ENCODE peak calls at places on chromosome 5, in ten cellular contexts. One of them, this sample, is unnamed.
A peak's percentile ranks its signal among the peaks of the same experiment; 100 is the strongest.

GRCh38 chr5:154271936-154272514 is 81.5 kb downstream of the GALNT10 start:
- DNase-seq in CD4-positive, alpha-beta memory T cell: no peak
- DNase-seq in upper lobe of right lung: no peak
- DNase-seq in HepG2: no peak
- DNase-seq in cardiac muscle cell: no peak
- DNase-seq in GM12878: no peak
- DNase-seq in GM23338: no peak
- DNase-seq in heart right ventricle: no peak
- DNase-seq in A673: no peak
- DNase-seq in adrenal gland: no peak
- DNase-seq in this sample: no peak

GRCh38 chr5:180126716-180127681 is 55.4 kb upstream of the RNF130 start:
- DNase-seq in CD4-positive, alpha-beta memory T cell: peak; percentile 19
- DNase-seq in upper lobe of right lung: peak; percentile 72
- DNase-seq in HepG2: no peak
- DNase-seq in cardiac muscle cell: peak; percentile 24
- DNase-seq in GM12878: no peak
- DNase-seq in GM23338: peak; percentile 57
- DNase-seq in heart right ventricle: peak; percentile 42
- DNase-seq in A673: peak; percentile 10
- DNase-seq in adrenal gland: peak; percentile 46
- DNase-seq in this sample: no peak

GRCh38 chr5:55223219-55223987 is 3.7 kb downstream of the MCIDAS start:
- DNase-seq in CD4-positive, alpha-beta memory T cell: no peak
- DNase-seq in upper lobe of right lung: no peak
- DNase-seq in HepG2: no peak
- DNase-seq in cardiac muscle cell: peak; percentile 56
- DNase-seq in GM12878: no peak
- DNase-seq in GM23338: peak; percentile 68
- DNase-seq in heart right ventricle: no peak
- DNase-seq in A673: no peak
- DNase-seq in adrenal gland: no peak
- DNase-seq in this sample: no peak

GRCh38 chr5:24208540-24209141 is 436.1 kb downstream of the CDH10 start:
- DNase-seq in CD4-positive, alpha-beta memory T cell: no peak
- DNase-seq in upper lobe of right lung: no peak
- DNase-seq in HepG2: no peak
- DNase-seq in cardiac muscle cell: no peak
- DNase-seq in GM12878: no peak
- DNase-seq in GM23338: peak; percentile 63
- DNase-seq in heart right ventricle: no peak
- DNase-seq in A673: peak; percentile 60
- DNase-seq in adrenal gland: no peak
- DNase-seq in this sample: no peak

GRCh38 chr5:160315968-160316367 is 3.6 kb upstream of the CCNJL start:
- DNase-seq in CD4-positive, alpha-beta memory T cell: no peak
- DNase-seq in upper lobe of right lung: no peak
- DNase-seq in HepG2: peak; percentile 85
- DNase-seq in cardiac muscle cell: no peak
- DNase-seq in GM12878: no peak
- DNase-seq in GM23338: no peak
- DNase-seq in heart right ventricle: no peak
- DNase-seq in A673: peak; percentile 5
- DNase-seq in adrenal gland: no peak
- DNase-seq in this sample: no peak

GRCh38 chr5:132489051-132489770 is 1.4 kb downstream of the IRF1 start:
- DNase-seq in CD4-positive, alpha-beta memory T cell: peak; percentile 24
- DNase-seq in upper lobe of right lung: peak; percentile 60
- DNase-seq in HepG2: no peak
- DNase-seq in cardiac muscle cell: no peak
- DNase-seq in GM12878: no peak
- DNase-seq in GM23338: no peak
- DNase-seq in heart right ventricle: no peak
- DNase-seq in A673: no peak
- DNase-seq in adrenal gland: peak; percentile 52
- DNase-seq in this sample: no peak

GRCh38 chr5:17807069-17807468 is 172.8 kb downstream of the TAF11L14 start:
- DNase-seq in CD4-positive, alpha-beta memory T cell: no peak
- DNase-seq in upper lobe of right lung: no peak
- DNase-seq in HepG2: no peak
- DNase-seq in cardiac muscle cell: no peak
- DNase-seq in GM12878: no peak
- DNase-seq in GM23338: no peak
- DNase-seq in heart right ventricle: no peak
- DNase-seq in A673: no peak
- DNase-seq in adrenal gland: no peak
- DNase-seq in this sample: no peak

GRCh38 chr5:110371725-110372041 is 354.8 kb downstream of the TMEM232 start:
- DNase-seq in CD4-positive, alpha-beta memory T cell: no peak
- DNase-seq in upper lobe of right lung: no peak
- DNase-seq in HepG2: no peak
- DNase-seq in cardiac muscle cell: no peak
- DNase-seq in GM12878: peak; percentile 20
- DNase-seq in GM23338: no peak
- DNase-seq in heart right ventricle: no peak
- DNase-seq in A673: no peak
- DNase-seq in adrenal gland: no peak
- DNase-seq in this sample: no peak

GRCh38 chr5:177607452-177608192 is 7.7 kb downstream of the B4GALT7 start:
- DNase-seq in CD4-positive, alpha-beta memory T cell: peak; percentile 55
- DNase-seq in upper lobe of right lung: peak; percentile 85
- DNase-seq in HepG2: peak; percentile 58
- DNase-seq in cardiac muscle cell: peak; percentile 91
- DNase-seq in GM12878: no peak
- DNase-seq in GM23338: peak; percentile 93
- DNase-seq in heart right ventricle: peak; percentile 71
- DNase-seq in A673: peak; percentile 75
- DNase-seq in adrenal gland: peak; percentile 94
- DNase-seq in this sample: peak; percentile 91

GRCh38 chr5:92980491-92980890 is 600.5 kb downstream of the NR2F1-AS1 start:
- DNase-seq in CD4-positive, alpha-beta memory T cell: no peak
- DNase-seq in upper lobe of right lung: no peak
- DNase-seq in HepG2: no peak
- DNase-seq in cardiac muscle cell: no peak
- DNase-seq in GM12878: no peak
- DNase-seq in GM23338: no peak
- DNase-seq in heart right ventricle: no peak
- DNase-seq in A673: no peak
- DNase-seq in adrenal gland: no peak
- DNase-seq in this sample: no peak

GRCh38 chr5:157648275-157648990 is 3.8 kb downstream of the SOX30 start:
- DNase-seq in CD4-positive, alpha-beta memory T cell: no peak
- DNase-seq in upper lobe of right lung: no peak
- DNase-seq in HepG2: no peak
- DNase-seq in cardiac muscle cell: no peak
- DNase-seq in GM12878: no peak
- DNase-seq in GM23338: no peak
- DNase-seq in heart right ventricle: no peak
- DNase-seq in A673: no peak
- DNase-seq in adrenal gland: no peak
- DNase-seq in this sample: no peak

GRCh38 chr5:161403996-161404395 is 142.5 kb downstream of the GABRB2 start:
- DNase-seq in CD4-positive, alpha-beta memory T cell: no peak
- DNase-seq in upper lobe of right lung: no peak
- DNase-seq in HepG2: no peak
- DNase-seq in cardiac muscle cell: no peak
- DNase-seq in GM12878: no peak
- DNase-seq in GM23338: no peak
- DNase-seq in heart right ventricle: no peak
- DNase-seq in A673: no peak
- DNase-seq in adrenal gland: no peak
- DNase-seq in this sample: no peak

GRCh38 chr5:16690243-16690839 is 73.5 kb upstream of the RETREG1 start:
- DNase-seq in CD4-positive, alpha-beta memory T cell: no peak
- DNase-seq in upper lobe of right lung: no peak
- DNase-seq in HepG2: peak; percentile 59
- DNase-seq in cardiac muscle cell: peak; percentile 66
- DNase-seq in GM12878: no peak
- DNase-seq in GM23338: peak; percentile 85
- DNase-seq in heart right ventricle: no peak
- DNase-seq in A673: peak; percentile 80
- DNase-seq in adrenal gland: no peak
- DNase-seq in this sample: no peak

GRCh38 chr5:132812123-132812948 is 766 bp upstream of the SOWAHA start:
- DNase-seq in CD4-positive, alpha-beta memory T cell: no peak
- DNase-seq in upper lobe of right lung: no peak
- DNase-seq in HepG2: no peak
- DNase-seq in cardiac muscle cell: no peak
- DNase-seq in GM12878: no peak
- DNase-seq in GM23338: no peak
- DNase-seq in heart right ventricle: no peak
- DNase-seq in A673: no peak
- DNase-seq in adrenal gland: no peak
- DNase-seq in this sample: no peak

GRCh38 chr5:7801898-7802614 is 48.9 kb downstream of the CFAP90 start:
- DNase-seq in CD4-positive, alpha-beta memory T cell: no peak
- DNase-seq in upper lobe of right lung: no peak
- DNase-seq in HepG2: no peak
- DNase-seq in cardiac muscle cell: no peak
- DNase-seq in GM12878: no peak
- DNase-seq in GM23338: no peak
- DNase-seq in heart right ventricle: no peak
- DNase-seq in A673: no peak
- DNase-seq in adrenal gland: no peak
- DNase-seq in this sample: no peak

GRCh38 chr5:77444356-77444755 is 47.8 kb downstream of the WDR41 start:
- DNase-seq in CD4-positive, alpha-beta memory T cell: no peak
- DNase-seq in upper lobe of right lung: no peak
- DNase-seq in HepG2: no peak
- DNase-seq in cardiac muscle cell: no peak
- DNase-seq in GM12878: no peak
- DNase-seq in GM23338: no peak
- DNase-seq in heart right ventricle: no peak
- DNase-seq in A673: no peak
- DNase-seq in adrenal gland: no peak
- DNase-seq in this sample: no peak

DNA sequence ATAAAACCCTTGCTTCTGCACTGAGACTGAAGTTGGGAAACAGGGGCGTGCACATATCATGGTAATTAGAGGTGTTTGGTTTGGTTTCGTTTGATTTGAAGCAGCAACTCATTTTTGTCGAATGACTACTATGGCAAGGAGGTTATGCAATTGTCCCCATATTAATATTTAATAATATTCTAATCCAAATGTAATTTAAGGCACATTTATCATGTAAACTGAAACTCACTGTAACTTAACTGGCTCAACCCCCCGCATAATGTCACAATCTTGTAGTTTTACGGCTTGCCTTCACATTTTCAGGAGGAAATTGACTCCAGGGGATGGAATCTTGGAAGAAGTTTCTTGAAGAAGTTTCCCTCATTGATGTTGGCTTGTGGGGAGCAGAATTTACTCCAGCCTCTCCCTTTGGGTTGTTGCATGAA is 12.5 kb downstream of the ZNF366 start:
- DNase-seq in CD4-positive, alpha-beta memory T cell: no peak
- DNase-seq in upper lobe of right lung: no peak
- DNase-seq in HepG2: no peak
- DNase-seq in cardiac muscle cell: no peak
- DNase-seq in GM12878: no peak
- DNase-seq in GM23338: no peak
- DNase-seq in heart right ventricle: no peak
- DNase-seq in A673: no peak
- DNase-seq in adrenal gland: no peak
- DNase-seq in this sample: no peak
- H3K4me3 ChIP-seq in CD4-positive, alpha-beta memory T cell: no peak overlapping the region
- H3K4me3 ChIP-seq in upper lobe of right lung: no peak overlapping the region
- H3K4me3 ChIP-seq in HepG2: no peak overlapping the region
- H3K4me3 ChIP-seq in cardiac muscle cell: no peak overlapping the region
- H3K4me3 ChIP-seq in GM12878: no peak overlapping the region
- H3K4me3 ChIP-seq in GM23338: no peak overlapping the region
- H3K4me3 ChIP-seq in heart right ventricle: no peak overlapping the region
- H3K4me3 ChIP-seq in A673: no peak overlapping the region
- H3K4me3 ChIP-seq in adrenal gland: no peak overlapping the region
- H3K4me3 ChIP-seq in this sample: no peak overlapping the region

DNA sequence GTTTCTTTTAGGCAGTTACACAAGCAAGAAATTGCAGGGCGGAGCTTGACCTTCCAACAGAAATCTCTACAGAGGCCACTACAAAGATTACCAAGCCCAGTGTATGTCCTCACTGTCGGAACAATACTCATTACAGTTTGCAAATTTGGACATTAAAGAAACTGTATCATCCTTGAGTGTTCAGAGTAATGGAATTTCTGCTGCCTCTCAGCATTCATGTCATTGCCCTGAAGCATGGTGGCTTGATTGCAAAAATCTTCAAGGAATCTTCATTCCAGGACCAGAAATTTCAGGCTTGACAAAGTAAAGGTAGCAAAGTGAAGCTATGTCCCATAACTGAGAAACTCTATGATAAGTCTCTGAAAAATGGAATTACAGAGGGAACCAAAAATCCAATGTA is 134.6 kb upstream of the MAP3K1 start:
- DNase-seq in CD4-positive, alpha-beta memory T cell: no peak
- DNase-seq in upper lobe of right lung: no peak
- DNase-seq in HepG2: no peak
- DNase-seq in cardiac muscle cell: no peak
- DNase-seq in GM12878: no peak
- DNase-seq in GM23338: no peak
- DNase-seq in heart right ventricle: no peak
- DNase-seq in A673: no peak
- DNase-seq in adrenal gland: no peak
- DNase-seq in this sample: no peak
- H3K4me1 ChIP-seq in CD4-positive, alpha-beta memory T cell: peaks cover 66% of the 10 kb centered on the region
- H3K4me1 ChIP-seq in upper lobe of right lung: peaks cover 3% of the 10 kb centered on the region
- H3K4me1 ChIP-seq in HepG2: peaks cover 51% of the 10 kb centered on the region
- H3K4me1 ChIP-seq in cardiac muscle cell: no peaks in the 10 kb centered on the region
- H3K4me1 ChIP-seq in GM12878: peaks cover 9% of the 10 kb centered on the region
- H3K4me1 ChIP-seq in GM23338: no peaks in the 10 kb centered on the region
- H3K4me1 ChIP-seq in heart right ventricle: peaks cover 13% of the 10 kb centered on the region
- H3K4me1 ChIP-seq in A673: no peaks in the 10 kb centered on the region
- H3K4me1 ChIP-seq in adrenal gland: no peaks in the 10 kb centered on the region
- H3K4me1 ChIP-seq in this sample: peaks cover 2% of the 10 kb centered on the region

DNA sequence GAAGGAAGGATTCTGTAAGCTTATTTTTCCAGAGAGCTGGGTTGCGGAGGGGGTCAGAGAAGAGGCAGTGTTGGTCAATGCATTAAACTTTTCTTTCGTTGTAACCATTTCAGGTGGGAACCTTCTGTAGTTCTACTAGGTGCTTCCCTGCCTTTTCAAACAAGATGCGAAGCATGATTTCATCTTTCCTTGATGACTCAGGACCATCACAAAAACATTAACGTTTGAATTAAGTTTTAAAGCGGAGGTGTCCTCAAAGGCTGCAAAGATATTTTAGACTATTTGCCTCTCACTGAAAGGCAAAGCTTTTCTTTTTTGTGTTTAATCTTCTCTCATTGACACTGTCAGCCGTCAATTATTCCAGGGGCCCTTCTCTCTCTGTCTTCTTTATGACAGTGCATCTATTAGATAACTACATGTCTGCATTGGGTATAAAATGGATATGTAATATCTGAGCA is 26.3 kb upstream of the FAT2 start:
- DNase-seq in CD4-positive, alpha-beta memory T cell: no peak
- DNase-seq in upper lobe of right lung: no peak
- DNase-seq in HepG2: no peak
- DNase-seq in cardiac muscle cell: no peak
- DNase-seq in GM12878: no peak
- DNase-seq in GM23338: no peak
- DNase-seq in heart right ventricle: no peak
- DNase-seq in A673: no peak
- DNase-seq in adrenal gland: no peak
- DNase-seq in this sample: no peak
- H3K27ac ChIP-seq in CD4-positive, alpha-beta memory T cell: no peak overlapping the region
- H3K27ac ChIP-seq in upper lobe of right lung: no peak overlapping the region
- H3K27ac ChIP-seq in HepG2: no peak overlapping the region
- H3K27ac ChIP-seq in cardiac muscle cell: no peak overlapping the region
- H3K27ac ChIP-seq in GM12878: no peak overlapping the region
- H3K27ac ChIP-seq in GM23338: no peak overlapping the region
- H3K27ac ChIP-seq in heart right ventricle: no peak overlapping the region
- H3K27ac ChIP-seq in A673: no peak overlapping the region
- H3K27ac ChIP-seq in adrenal gland: no peak overlapping the region
- H3K27ac ChIP-seq in this sample: no peak overlapping the region

GRCh38 chr5:135026645-135027317 is 7.2 kb downstream of the PITX1 start:
- DNase-seq in CD4-positive, alpha-beta memory T cell: no peak
- DNase-seq in upper lobe of right lung: no peak
- DNase-seq in HepG2: no peak
- DNase-seq in cardiac muscle cell: no peak
- DNase-seq in GM12878: no peak
- DNase-seq in GM23338: no peak
- DNase-seq in heart right ventricle: no peak
- DNase-seq in A673: no peak
- DNase-seq in adrenal gland: no peak
- DNase-seq in this sample: no peak
- H3K4me3 ChIP-seq in CD4-positive, alpha-beta memory T cell: no peak overlapping the region
- H3K4me3 ChIP-seq in upper lobe of right lung: no peak overlapping the region
- H3K4me3 ChIP-seq in HepG2: no peak overlapping the region
- H3K4me3 ChIP-seq in cardiac muscle cell: no peak overlapping the region
- H3K4me3 ChIP-seq in GM12878: no peak overlapping the region
- H3K4me3 ChIP-seq in GM23338: peak overlapping the region; percentile 52
- H3K4me3 ChIP-seq in heart right ventricle: no peak overlapping the region
- H3K4me3 ChIP-seq in A673: no peak overlapping the region
- H3K4me3 ChIP-seq in adrenal gland: no peak overlapping the region
- H3K4me3 ChIP-seq in this sample: no peak overlapping the region